ENCODE peak calls at places on chromosomes 13 and 19, in six cellular contexts. Y is neuronal stem cell, F is IMR-90, H is mesendoderm, K is H1, Z is trophoblast cell. M is an unnamed sample.
A peak's percentile ranks its signal among the peaks of the same experiment; 100 is the strongest.

GRCh38 chr19:41922585-41922984 is 5.7 kb downstream of the ERFL start:
- DNase-seq in Y (no peak), F (no peak), H (no peak), K (no peak), Z (no peak), M (no peak)

GRCh38 chr13:97911311-97912138 is 42.0 kb upstream of the IPO5 start:
- DNase-seq in Y (no peak), F (peak; percentile 32), H (peak; percentile 73), K (peak; percentile 54), Z (peak; percentile 96), M (no peak)

GRCh38 chr13:65856464-65856863 is 1373.7 kb downstream of the PCDH9 start:
- DNase-seq in Y (no peak), F (peak; percentile 80), H (no peak), K (no peak), Z (no peak), M (peak; percentile 46)

GRCh38 chr13:99269627-99270252 is 11.6 kb upstream of the GPR18 start:
- DNase-seq in Y (no peak), F (peak; percentile 78), H (peak; percentile 54), K (no peak), Z (peak; percentile 55), M (peak; percentile 75)

GRCh38 chr19:10782795-10783194 is 53.2 kb downstream of the TMED1 start:
- DNase-seq in Y (no peak), F (no peak), H (no peak), K (no peak), Z (no peak), M (no peak)

GRCh38 chr19:43555185-43555770 is 20.0 kb downstream of the XRCC1 start:
- DNase-seq in Y (peak; percentile 70), F (peak; percentile 66), H (peak; percentile 85), K (peak; percentile 95), Z (peak; percentile 73), M (peak; percentile 75)

GRCh38 chr19:33387351-33388230 is 14.1 kb downstream of the CEBPG start:
- DNase-seq in Y (no peak), F (no peak), H (no peak), K (no peak), Z (no peak), M (no peak)

GRCh38 chr19:47776568-47776967 is 1.9 kb upstream of the SELENOW start:
- DNase-seq in Y (no peak), F (no peak), H (peak; percentile 82), K (no peak), Z (peak; percentile 48), M (peak; percentile 36)

GRCh38 chr19:54463531-54464043 is at the start of gene LENG9:
- DNase-seq in Y (peak; percentile 99), F (peak; percentile 97), H (peak; percentile 100), K (peak; percentile 98), Z (peak; percentile 100), M (peak; percentile 100)

GRCh38 chr13:86826232-86826631 is 844.9 kb upstream of the SLITRK5 start:
- DNase-seq in Y (no peak), F (no peak), H (no peak), K (no peak), Z (no peak), M (no peak)

GRCh38 chr19:38691938-38692457 is 44.5 kb downstream of the ACTN4 start:
- DNase-seq in Y (no peak), F (peak; percentile 92), H (no peak), K (no peak), Z (peak; percentile 95), M (peak; percentile 97)

GRCh38 chr19:38690832-38691231 is 43.4 kb downstream of the ACTN4 start:
- DNase-seq in Y (no peak), F (no peak), H (no peak), K (no peak), Z (no peak), M (no peak)

GRCh38 chr19:38690146-38690545 is 42.7 kb downstream of the ACTN4 start:
- DNase-seq in Y (no peak), F (no peak), H (no peak), K (no peak), Z (no peak), M (no peak)

GRCh38 chr19:38693380-38694223 is 46.2 kb downstream of the ACTN4 start:
- DNase-seq in Y (peak; percentile 89), F (peak; percentile 63), H (peak; percentile 94), K (no peak), Z (no peak), M (peak; percentile 84)

DNA sequence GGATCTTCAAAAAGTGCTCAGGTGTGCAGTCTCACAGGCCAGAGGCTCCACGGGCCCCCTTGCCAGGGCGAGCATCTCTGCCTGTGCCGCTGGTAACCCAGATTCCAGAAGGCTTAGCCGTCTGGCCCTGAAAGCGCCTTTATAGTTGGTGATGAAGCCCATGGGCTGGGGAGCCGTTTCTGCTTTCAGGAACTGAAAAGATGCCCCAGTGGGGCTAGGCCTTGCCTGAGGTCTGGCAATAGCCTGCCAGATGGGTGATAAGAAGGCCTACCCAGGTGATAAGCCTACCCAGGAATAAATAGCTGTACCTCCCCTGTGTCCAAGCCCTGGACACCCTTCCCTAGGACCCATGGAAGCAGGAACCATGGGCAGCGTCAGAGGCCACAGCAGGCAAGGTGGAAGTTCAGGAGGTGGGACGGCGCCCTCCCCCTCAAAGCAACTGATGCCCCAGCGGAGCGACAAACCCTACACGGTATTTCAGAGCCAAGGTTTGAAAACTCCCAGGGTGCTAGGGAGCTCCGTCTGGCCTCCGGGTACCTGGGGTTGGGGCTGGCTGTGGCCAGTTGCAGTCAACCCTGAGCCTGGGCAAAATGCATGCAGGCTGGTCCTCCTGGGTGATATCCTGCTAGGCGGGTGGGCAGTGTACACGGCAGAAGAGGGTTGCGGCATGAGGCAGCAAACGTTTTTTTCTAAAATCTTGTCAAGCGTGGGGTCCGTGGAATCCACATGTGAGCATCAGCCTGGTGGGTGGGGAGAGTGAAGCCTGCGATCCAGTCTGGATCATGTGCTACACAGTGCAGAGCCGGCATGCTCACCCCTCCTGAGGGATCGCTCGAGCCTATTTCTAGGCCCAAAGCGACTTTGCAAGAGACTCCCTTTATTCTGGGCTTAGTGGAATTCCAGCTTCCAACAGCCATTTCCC is 45.3 kb downstream of the ACTN4 start:
- DNase-seq in Y (no peak), F (no peak), H (no peak), K (no peak), Z (no peak), M (no peak)
- H3K4ac ChIP-seq in Y (peak overlapping the region; percentile 97), F (peak overlapping the region; percentile 92), H (no peak overlapping the region), K (peak overlapping the region; percentile 16), Z (peak overlapping the region; percentile 87), M (peak overlapping the region; percentile 16)

GRCh38 chr13:113192279-113192678 is 16.2 kb downstream of the PCID2 start:
- DNase-seq in Y (no peak), F (peak; percentile 29), H (no peak), K (no peak), Z (no peak), M (no peak)

GRCh38 chr13:113195360-113195759 is 13.1 kb downstream of the PCID2 start:
- DNase-seq in Y (no peak), F (no peak), H (no peak), K (no peak), Z (no peak), M (no peak)

GRCh38 chr13:113192902-113193301 is 15.6 kb downstream of the PCID2 start:
- DNase-seq in Y (no peak), F (peak; percentile 88), H (no peak), K (no peak), Z (no peak), M (peak; percentile 73)

GRCh38 chr13:113202912-113203311 is 5.6 kb downstream of the PCID2 start:
- DNase-seq in Y (no peak), F (no peak), H (no peak), K (no peak), Z (no peak), M (no peak)

DNA sequence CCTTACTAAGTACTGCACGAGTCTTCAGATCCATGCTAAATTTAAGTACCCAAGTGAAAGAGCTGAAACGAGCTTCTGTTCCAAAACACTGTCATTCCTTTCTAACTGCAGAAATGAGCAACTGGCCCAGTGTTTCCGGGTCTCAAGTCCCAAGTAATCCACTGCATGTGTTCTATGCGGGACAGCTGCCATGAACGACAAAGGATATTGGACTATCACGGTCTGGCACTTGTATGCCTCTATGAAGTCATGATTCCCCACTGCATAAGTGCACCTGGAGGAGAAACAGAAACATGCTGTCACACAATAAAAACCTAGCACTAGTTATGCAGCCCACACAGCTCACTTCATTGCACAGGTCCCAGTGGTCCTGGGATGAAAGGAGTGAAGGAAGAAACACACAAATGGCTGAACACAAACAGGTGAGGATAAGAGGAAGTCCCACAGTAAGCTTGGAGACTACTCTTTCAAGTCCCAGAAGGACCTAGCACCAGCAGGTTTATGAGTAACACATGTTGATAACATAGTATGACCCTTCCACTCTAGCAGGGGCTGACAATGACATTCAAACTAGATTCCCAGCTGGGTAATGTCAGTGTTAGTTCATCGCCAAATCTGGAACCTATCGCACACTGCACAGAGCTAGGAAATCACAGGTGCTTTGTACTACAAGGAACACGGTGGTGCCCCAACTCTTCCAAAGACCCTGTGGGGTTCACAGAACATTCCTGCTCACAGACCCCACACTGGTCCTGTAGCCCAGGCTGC is 11.3 kb downstream of the PCID2 start:
- DNase-seq in Y (no peak), F (no peak), H (no peak), K (no peak), Z (no peak), M (no peak)
- H3K36me3 ChIP-seq in Y (peaks cover 94% of the 10 kb centered on the region), F (peaks cover 36% of the 10 kb centered on the region), H (peaks cover 9% of the 10 kb centered on the region), K (peaks cover 60% of the 10 kb centered on the region), Z (peaks cover 32% of the 10 kb centered on the region), M (peaks cover 74% of the 10 kb centered on the region)

DNA sequence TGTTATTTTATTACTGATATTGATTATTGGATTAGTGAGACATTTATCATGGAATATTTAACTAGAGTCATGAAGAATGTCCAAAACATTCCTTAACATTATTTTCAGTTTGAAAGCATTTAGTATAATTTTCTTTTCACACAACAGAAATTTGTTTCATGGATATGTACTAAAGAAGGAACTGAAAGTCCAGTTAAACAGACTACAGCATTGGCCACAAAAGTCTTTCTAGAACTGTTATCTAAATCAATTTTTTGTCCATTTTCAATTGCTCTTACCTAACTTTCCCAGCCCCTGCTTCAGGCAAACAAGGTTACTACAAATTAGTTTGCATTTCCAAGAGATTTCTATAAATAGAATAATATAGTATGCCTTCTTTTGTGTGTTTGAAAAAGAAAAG is 1018.0 kb upstream of the PCDH20 start:
- DNase-seq in Y (no peak), F (no peak), H (no peak), K (no peak), Z (no peak), M (no peak)
- H3K4ac ChIP-seq in Y (no peak overlapping the region), F (no peak overlapping the region), H (no peak overlapping the region), K (no peak overlapping the region), Z (no peak overlapping the region), M (no peak overlapping the region)

GRCh38 chr19:49355890-49356289 is 6.3 kb downstream of the TEAD2 start:
- DNase-seq in Y (no peak), F (no peak), H (no peak), K (no peak), Z (no peak), M (no peak)

GRCh38 chr19:49357186-49357585 is 5.0 kb downstream of the TEAD2 start:
- DNase-seq in Y (no peak), F (no peak), H (no peak), K (no peak), Z (no peak), M (no peak)

GRCh38 chr19:49361438-49362047 is 673 bp downstream of the TEAD2 start:
- DNase-seq in Y (peak; percentile 70), F (peak; percentile 80), H (peak; percentile 88), K (no peak), Z (peak; percentile 57), M (peak; percentile 93)

GRCh38 chr19:49359851-49360845 is 2.1 kb downstream of the TEAD2 start:
- DNase-seq in Y (no peak), F (no peak), H (no peak), K (no peak), Z (no peak), M (peak; percentile 13)

DNA sequence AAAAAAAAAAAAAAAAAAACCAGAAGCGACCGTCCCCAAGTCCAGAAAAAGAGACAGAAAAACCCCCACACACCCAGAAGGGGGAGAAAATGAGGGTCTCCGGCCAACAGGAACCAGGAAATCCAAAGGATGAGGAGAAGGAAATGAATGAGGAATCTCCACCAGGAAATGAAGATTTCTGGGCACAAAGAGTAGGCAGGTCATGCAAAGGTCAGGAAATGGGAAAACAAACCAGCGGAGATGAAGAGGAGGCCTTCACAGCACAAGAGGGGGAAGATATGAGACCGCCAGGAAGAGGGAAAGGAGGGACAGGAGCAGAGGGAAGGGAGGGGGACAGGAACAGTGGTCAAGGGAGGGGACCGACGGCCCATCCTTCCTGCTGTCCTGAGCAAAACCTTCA is 5.8 kb downstream of the TEAD2 start:
- DNase-seq in Y (no peak), F (no peak), H (no peak), K (no peak), Z (no peak), M (no peak)
- H3K36me3 ChIP-seq in Y (peaks cover 89% of the 10 kb centered on the region), F (peaks cover 61% of the 10 kb centered on the region), H (peaks cover 13% of the 10 kb centered on the region), K (peaks cover 71% of the 10 kb centered on the region), Z (peaks cover 75% of the 10 kb centered on the region), M (peaks cover 81% of the 10 kb centered on the region)